ENCODE peak calls at places on chromosomes 1 and 21, in four cellular contexts. I is kidney, W is MV-4-11, F is naive B cell. A is an unnamed sample.
A peak's percentile ranks its signal among the peaks of the same experiment; 100 is the strongest.

GRCh38 chr1:86155807-86156561 is 588 bp downstream of the COL24A1 start:
- DNase-seq in I (peak; percentile 72), W (no peak), F (no peak), A (no peak)

GRCh38 chr1:225668222-225668621 is 15.3 kb upstream of the ENAH start:
- DNase-seq in I (no peak), W (no peak), F (no peak), A (no peak)

GRCh38 chr1:9836632-9836960 is 12.8 kb upstream of the CLSTN1 start:
- DNase-seq in I (no peak), W (no peak), F (no peak), A (no peak)

GRCh38 chr1:34192621-34193020 is 15.9 kb downstream of the C1orf94 start:
- DNase-seq in I (no peak), W (no peak), F (no peak), A (no peak)

GRCh38 chr1:205396972-205397616 is 24.8 kb downstream of the LEMD1 start:
- DNase-seq in I (no peak), W (peak; percentile 35), F (peak; percentile 18), A (peak; percentile 74)

GRCh38 chr1:10399487-10399917 is 638 bp downstream of the PGD start:
- DNase-seq in I (peak; percentile 75), W (peak; percentile 21), F (no peak), A (no peak)

GRCh38 chr21:41777934-41778815 is 11.3 kb upstream of the RIPK4 start:
- DNase-seq in I (peak; percentile 94), W (peak; percentile 21), F (no peak), A (no peak)

GRCh38 chr1:169364948-169365347 is 2.6 kb downstream of the NME7 start:
- DNase-seq in I (no peak), W (no peak), F (no peak), A (no peak)

GRCh38 chr1:179206817-179207216 is 22.7 kb downstream of the ABL2 start:
- DNase-seq in I (no peak), W (no peak), F (no peak), A (no peak)